ENCODE peak calls at places on chromosomes 16 and 17, in seven cellular contexts. Y is tibial artery; N is left ventricle myocardium inferior; A is transverse colon; V is CD8-positive, alpha-beta T cell; D is MM.1S; F is lung. C is an unnamed sample.
A peak's percentile ranks its signal among the peaks of the same experiment; 100 is the strongest.

GRCh38 chr16:85480727-85481101 is 132.4 kb upstream of the GSE1 start:
- DNase-seq in F (no peak), Y (no peak), A (no peak), V (no peak), N (no peak), D (peak; percentile 29), C (no peak)

GRCh38 chr17:35889818-35890773 is 9.9 kb upstream of the CCL5 start:
- DNase-seq in A (no peak), V (no peak), Y (no peak), F (no peak), D (no peak), N (no peak), C (no peak)

GRCh38 chr17:55727275-55727674 is 4.6 kb upstream of the TMEM100 start:
- DNase-seq in N (no peak), F (no peak), V (no peak), A (no peak), D (no peak), Y (no peak), C (no peak)

GRCh38 chr16:81846105-81846504 is 67.0 kb downstream of the PLCG2 start:
- DNase-seq in V (no peak), D (no peak), Y (no peak), N (no peak), A (no peak), F (no peak), C (no peak)

GRCh38 chr17:50779747-50780363 is 12.5 kb upstream of the ANKRD40CL start:
- DNase-seq in Y (no peak), F (no peak), A (no peak), N (no peak), V (peak; percentile 18), D (no peak), C (peak; percentile 49)

GRCh38 chr17:15263206-15263579 is 1.9 kb downstream of the PMP22 start:
- DNase-seq in N (peak; percentile 90), A (peak; percentile 77), V (no peak), D (no peak), F (peak; percentile 78), Y (peak; percentile 98), C (no peak)

GRCh38 chr17:30155389-30155788 is 38.8 kb downstream of the NSRP1 start:
- DNase-seq in D (no peak), N (no peak), Y (no peak), V (no peak), A (no peak), F (no peak), C (no peak)

GRCh38 chr17:57467801-57468200 is 211.5 kb downstream of the MSI2 start:
- DNase-seq in F (no peak), D (no peak), N (no peak), Y (no peak), V (no peak), A (no peak), C (no peak)

GRCh38 chr16:50717109-50717893 is 23.9 kb downstream of the NOD2 start:
- DNase-seq in D (no peak), Y (no peak), F (no peak), A (no peak), V (no peak), N (no peak), C (no peak)

GRCh38 chr16:19136549-19137196 is 22.9 kb downstream of the ITPRIPL2 start:
- DNase-seq in D (no peak), V (no peak), N (no peak), A (peak; percentile 36), Y (peak; percentile 76), F (no peak), C (no peak)

GRCh38 chr17:51064061-51064735 is 56.5 kb downstream of the SPAG9 start:
- DNase-seq in V (no peak), N (no peak), D (no peak), A (no peak), Y (no peak), F (no peak), C (no peak)

GRCh38 chr17:6712058-6712853 is 913 bp downstream of the SLC13A5 start:
- DNase-seq in A (no peak), D (no peak), F (no peak), N (no peak), V (no peak), Y (no peak), C (no peak)

GRCh38 chr16:68401871-68402747 is 46.2 kb downstream of the SMPD3 start:
- DNase-seq in N (no peak), Y (no peak), A (no peak), F (no peak), D (no peak), V (no peak), C (no peak)

GRCh38 chr16:85425061-85425662 is 188.0 kb upstream of the GSE1 start:
- DNase-seq in D (no peak), F (no peak), V (no peak), Y (no peak), A (no peak), N (peak; percentile 8), C (no peak)

GRCh38 chr16:50482271-50482670 is 65.9 kb upstream of the NKD1 start:
- DNase-seq in N (no peak), A (no peak), V (no peak), F (no peak), D (no peak), Y (no peak), C (no peak)

GRCh38 chr17:428414-428813 is 75.8 kb upstream of the RPH3AL start:
- DNase-seq in N (no peak), D (no peak), Y (no peak), V (no peak), F (no peak), A (no peak), C (no peak)

GRCh38 chr17:43809121-43809520 is 23.8 kb downstream of the MPP3 start:
- DNase-seq in V (no peak), Y (no peak), D (no peak), F (no peak), A (no peak), N (no peak), C (no peak)

GRCh38 chr16:57115504-57116182 is 23.3 kb downstream of the CPNE2 start:
- DNase-seq in Y (peak; percentile 70), N (peak; percentile 78), D (no peak), A (no peak), V (no peak), F (no peak), C (no peak)

GRCh38 chr17:40485851-40486512 is 15.4 kb downstream of the TNS4 start:
- DNase-seq in N (no peak), A (no peak), D (no peak), F (no peak), V (no peak), Y (peak; percentile 78), C (peak; percentile 32)

GRCh38 chr17:63402808-63403207 is 43.3 kb downstream of the CYB561 start:
- DNase-seq in F (no peak), N (no peak), V (no peak), Y (no peak), A (no peak), D (no peak), C (no peak)
- H3K4me1 ChIP-seq in F (peaks cover 1% of the 10 kb centered on the region), N (peaks cover 15% of the 10 kb centered on the region), V (no peaks in the 10 kb centered on the region), Y (peaks cover 10% of the 10 kb centered on the region), A (no peaks in the 10 kb centered on the region), D (no peaks in the 10 kb centered on the region), C (no peaks in the 10 kb centered on the region)

DNA sequence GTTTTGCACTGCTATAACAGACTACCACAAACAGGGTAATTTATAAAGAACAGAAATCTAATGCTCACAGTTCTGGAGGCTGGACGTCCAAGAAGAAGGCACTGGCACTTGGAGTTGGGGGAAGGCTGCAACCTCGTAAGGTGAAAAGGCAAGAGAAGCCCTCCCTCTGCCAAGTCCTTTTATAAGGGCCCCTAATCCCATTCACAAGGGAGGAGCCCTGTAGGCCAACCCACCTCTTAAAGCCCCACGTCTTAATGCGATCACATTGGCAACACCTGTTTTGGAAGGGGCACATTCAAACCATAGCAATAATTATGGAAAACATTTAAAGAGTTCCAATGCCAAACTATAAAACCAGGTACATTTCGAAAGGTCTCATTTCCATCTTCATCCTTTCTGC is 5.2 kb downstream of the PKD1L3 start:
- DNase-seq in Y (no peak), N (no peak), D (no peak), F (no peak), A (no peak), V (no peak), C (no peak)
- H3K4me3 ChIP-seq in Y (no peak overlapping the region), N (no peak overlapping the region), D (no peak overlapping the region), F (no peak overlapping the region), A (no peak overlapping the region), V (no peak overlapping the region), C (no peak overlapping the region)

GRCh38 chr16:681746-682427 is 1.7 kb downstream of the STUB1 start:
- DNase-seq in A (no peak), Y (no peak), F (no peak), N (no peak), D (no peak), V (no peak), C (no peak)

GRCh38 chr16:684067-684794 is at the start of gene JMJD8:
- DNase-seq in D (peak; percentile 90), V (peak; percentile 93), N (peak; percentile 98), Y (peak; percentile 98), A (peak; percentile 98), F (peak; percentile 98), C (peak; percentile 91)

GRCh38 chr16:684961-685696 is 995 bp upstream of the JMJD8 start:
- DNase-seq in N (no peak), F (no peak), Y (no peak), D (no peak), V (no peak), A (no peak), C (no peak)

GRCh38 chr16:682493-683395 is 1.4 kb downstream of the JMJD8 start:
- DNase-seq in D (no peak), N (no peak), A (no peak), F (no peak), Y (no peak), V (no peak), C (no peak)

DNA sequence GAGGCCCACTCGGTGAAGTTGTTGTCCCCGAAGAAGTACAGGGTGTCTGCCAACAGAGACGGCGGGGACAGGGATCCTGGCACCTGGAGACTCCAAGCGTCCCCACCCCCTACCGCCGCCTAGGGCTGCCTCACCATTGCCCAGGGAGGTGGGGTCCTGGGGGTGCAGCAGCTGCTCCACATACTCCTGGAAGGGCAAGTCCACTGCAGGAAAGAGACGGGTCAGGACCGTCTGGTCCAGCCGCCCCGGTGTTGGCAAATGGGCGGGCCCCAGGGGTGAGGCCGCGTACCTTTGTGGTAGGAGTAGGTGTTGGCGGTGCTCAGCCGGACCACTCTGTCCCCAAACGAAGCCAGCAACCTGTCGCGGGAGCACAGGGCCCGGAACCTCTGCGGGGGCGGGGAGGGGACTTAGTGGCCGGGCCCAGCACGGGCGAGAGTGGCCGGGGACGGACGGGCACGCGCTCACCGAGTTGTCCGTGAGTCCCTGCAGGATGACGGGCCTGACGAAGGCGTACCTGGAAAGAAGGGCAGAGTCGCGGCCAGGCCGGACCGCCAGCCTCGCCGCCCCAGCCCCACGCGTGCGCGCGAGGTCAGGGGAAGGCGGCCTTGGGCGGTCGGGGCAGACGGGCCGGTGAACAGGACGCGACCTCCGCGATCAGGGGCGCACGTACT is 603 bp downstream of the JMJD8 start:
- DNase-seq in Y (no peak), D (no peak), A (no peak), F (no peak), V (no peak), N (no peak), C (no peak)
- H3K27ac ChIP-seq in Y (peak overlapping the region; percentile 67), D (no peak overlapping the region), A (peak overlapping the region; percentile 94), F (peak overlapping the region; percentile 60), V (no peak overlapping the region), N (peak overlapping the region; percentile 85), C (peak overlapping the region; percentile 78)

GRCh38 chr17:41544935-41545334 is 16.8 kb upstream of the KRT19 start:
- DNase-seq in D (no peak), A (no peak), N (no peak), Y (no peak), V (no peak), F (no peak), C (no peak)
- H3K4me1 ChIP-seq in D (peaks cover 12% of the 10 kb centered on the region), A (peaks cover 45% of the 10 kb centered on the region), N (peaks cover 17% of the 10 kb centered on the region), Y (peaks cover 27% of the 10 kb centered on the region), V (peaks cover 14% of the 10 kb centered on the region), F (peaks cover 6% of the 10 kb centered on the region), C (peaks cover 10% of the 10 kb centered on the region)